ENCODE peak calls at places on chromosomes 4 and X, in five cellular contexts. R is body of pancreas, M is IMR-90, E is heart left ventricle, B is psoas muscle. I is an unnamed sample.
A peak's percentile ranks its signal among the peaks of the same experiment; 100 is the strongest.

GRCh38 chr4:40446785-40447184 is 111.7 kb downstream of the CHRNA9 start:
- DNase-seq in R (no peak), M (peak; percentile 15), E (no peak), B (no peak), I (no peak)

GRCh38 chr4:17126306-17126978 is 228.0 kb upstream of the LDB2 start:
- DNase-seq in R (no peak), M (no peak), E (no peak), B (no peak), I (no peak)

GRCh38 chr4:68476191-68476590 is 28.9 kb downstream of the TMPRSS11E start:
- DNase-seq in R (no peak), M (no peak), E (no peak), B (no peak), I (no peak)

GRCh38 chrX:7024850-7025249 is 122.7 kb upstream of the STS start:
- DNase-seq in R (no peak), M (no peak), E (no peak), B (no peak), I (no peak)

GRCh38 chr4:173357939-173358338 is 12.8 kb upstream of the SAP30 start:
- DNase-seq in R (no peak), M (no peak), E (no peak), B (no peak), I (no peak)

GRCh38 chr4:129322947-129323346 is 227.0 kb downstream of the C4orf33 start:
- DNase-seq in R (no peak), M (no peak), E (no peak), B (no peak), I (no peak)

GRCh38 chr4:173698557-173699262 is 168.7 kb upstream of the HAND2 start:
- DNase-seq in R (no peak), M (no peak), E (peak; percentile 70), B (no peak), I (peak; percentile 38)

GRCh38 chrX:56228914-56229313 is 3.2 kb upstream of the KLF8 start:
- DNase-seq in R (no peak), M (no peak), E (no peak), B (no peak), I (peak; percentile 27)

GRCh38 chr4:144591401-144591800 is 54.6 kb upstream of the HHIP start:
- DNase-seq in R (peak; percentile 19), M (peak; percentile 89), E (peak; percentile 27), B (no peak), I (no peak)

GRCh38 chr4:153620352-153620751 is 63.7 kb upstream of the TLR2 start:
- DNase-seq in R (no peak), M (peak; percentile 57), E (no peak), B (no peak), I (no peak)

GRCh38 chr4:6647169-6647568 is 6.7 kb downstream of the MRFAP1 start:
- DNase-seq in R (no peak), M (no peak), E (no peak), B (no peak), I (no peak)

GRCh38 chrX:45765281-45765680 is 564.6 kb upstream of the DIPK2B start:
- DNase-seq in R (no peak), M (no peak), E (no peak), B (no peak), I (no peak)

GRCh38 chrX:45768666-45769065 is 568.0 kb upstream of the DIPK2B start:
- DNase-seq in R (no peak), M (no peak), E (no peak), B (no peak), I (no peak)

GRCh38 chrX:45765726-45766125 is 565.0 kb upstream of the DIPK2B start:
- DNase-seq in R (no peak), M (no peak), E (no peak), B (no peak), I (no peak)

GRCh38 chrX:45769919-45770582 is 569.4 kb upstream of the DIPK2B start:
- DNase-seq in R (peak; percentile 70), M (peak; percentile 91), E (peak; percentile 55), B (peak; percentile 59), I (peak; percentile 24)

DNA sequence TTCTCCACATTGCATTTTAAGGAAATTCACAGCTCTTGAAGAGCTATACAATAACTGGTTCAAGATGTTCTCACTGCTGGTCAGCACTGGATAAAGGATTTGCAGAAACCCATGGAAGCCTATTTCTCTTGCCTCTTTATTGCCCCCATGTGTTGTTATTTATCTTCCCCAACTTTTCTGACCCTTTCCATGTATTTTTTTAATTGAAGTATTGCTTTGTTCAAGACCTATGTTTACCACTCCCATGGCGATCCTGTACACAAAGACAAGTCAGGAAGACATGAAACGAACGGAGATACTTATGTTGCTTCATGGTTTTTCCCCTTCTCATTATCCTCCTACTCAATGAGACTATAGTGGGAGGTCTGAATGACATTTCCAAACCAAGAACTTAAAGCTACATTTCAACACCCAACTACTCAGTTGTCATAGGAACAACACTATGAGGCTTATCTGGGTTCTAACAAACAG is 566.4 kb upstream of the DIPK2B start:
- DNase-seq in R (no peak), M (peak; percentile 43), E (no peak), B (no peak), I (no peak)
- H3K27ac ChIP-seq in R (peak overlapping the region; percentile 30), M (peak overlapping the region; percentile 6), E (no peak overlapping the region), B (peak overlapping the region; percentile 19), I (no peak overlapping the region)

GRCh38 chrX:77347572-77347971 is 99.6 kb upstream of the FGF16 start:
- DNase-seq in R (no peak), M (no peak), E (no peak), B (no peak), I (no peak)
- H3K27ac ChIP-seq in R (no peak overlapping the region), M (no peak overlapping the region), E (no peak overlapping the region), B (no peak overlapping the region), I (no peak overlapping the region)

DNA sequence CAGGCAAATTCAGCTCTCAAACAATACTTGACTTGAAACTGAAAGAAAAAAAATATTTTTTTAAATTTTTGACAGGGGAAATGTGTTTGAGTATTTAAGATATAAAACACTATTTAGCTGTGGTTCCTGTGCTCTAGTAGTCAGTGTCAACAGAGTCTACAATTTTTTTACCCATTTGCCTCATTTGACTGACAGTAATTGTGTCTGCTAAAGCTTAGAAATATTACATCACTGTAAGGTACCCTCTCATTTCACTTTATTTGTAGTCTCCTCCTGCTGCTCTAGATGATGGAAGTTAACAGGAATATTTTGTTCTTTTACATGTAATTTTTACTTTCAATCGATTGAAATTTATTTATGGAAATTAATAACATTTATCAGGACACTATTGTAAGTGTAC is 1186.7 kb upstream of the ADGRL3 start:
- DNase-seq in R (no peak), M (no peak), E (no peak), B (no peak), I (no peak)
- H3K27ac ChIP-seq in R (no peak overlapping the region), M (no peak overlapping the region), E (no peak overlapping the region), B (no peak overlapping the region), I (no peak overlapping the region)

GRCh38 chr4:161197912-161198311 is 965.9 kb downstream of the FSTL5 start:
- DNase-seq in R (no peak), M (no peak), E (no peak), B (no peak), I (no peak)
- H3K27ac ChIP-seq in R (no peak overlapping the region), M (no peak overlapping the region), E (no peak overlapping the region), B (no peak overlapping the region), I (no peak overlapping the region)

I was measured in testis.